ENCODE peak calls at places on chromosomes 3 and 15, in five cellular contexts. Q is psoas muscle, T is neural progenitor cell, V is upper lobe of right lung, P is PC-3. I is an unnamed sample.

GRCh38 chr15:67199881-67200763 is 54.3 kb downstream of the AAGAB start:
- DNase-seq in Q (no peak), T (no peak), V (no peak), P (no peak), I (no peak)

GRCh38 chr3:156816091-156816793 is 9.9 kb upstream of the LEKR1 start:
- DNase-seq in Q (peak), T (peak), V (peak), P (peak), I (peak)

GRCh38 chr3:49098429-49098828 is 4.6 kb upstream of the QRICH1 start:
- DNase-seq in Q (peak), T (no peak), V (no peak), P (no peak), I (peak)

GRCh38 chr3:107753494-107753893 is 230.7 kb downstream of the BBX start:
- DNase-seq in Q (no peak), T (peak), V (no peak), P (peak), I (no peak)

GRCh38 chr3:9779721-9780450 is 10.1 kb upstream of the CAMK1 start:
- DNase-seq in Q (no peak), T (no peak), V (no peak), P (no peak), I (no peak)

GRCh38 chr3:177561769-177562360 is 364.6 kb upstream of the TBL1XR1 start:
- DNase-seq in Q (no peak), T (no peak), V (no peak), P (no peak), I (no peak)

GRCh38 chr3:115789480-115789879 is 166.2 kb downstream of the GAP43 start:
- DNase-seq in Q (no peak), T (no peak), V (no peak), P (peak), I (no peak)

GRCh38 chr3:63791974-63792373 is 27.1 kb upstream of the C3orf49 start:
- DNase-seq in Q (no peak), T (peak), V (no peak), P (peak), I (peak)

GRCh38 chr3:136882575-136882974 is 20.6 kb downstream of the NCK1 start:
- DNase-seq in Q (no peak), T (no peak), V (no peak), P (no peak), I (no peak)

GRCh38 chr15:94231728-94232086 is 346 bp downstream of the MCTP2 start:
- DNase-seq in Q (peak), T (peak), V (no peak), P (peak), I (peak)

GRCh38 chr15:94230886-94231727 is at the start of gene MCTP2:
- DNase-seq in Q (peak), T (peak), V (peak), P (peak), I (peak)

GRCh38 chr15:94232107-94232506 is 746 bp downstream of the MCTP2 start:
- DNase-seq in Q (no peak), T (peak), V (no peak), P (no peak), I (peak)

GRCh38 chr15:94229591-94230365 is 1.6 kb upstream of the MCTP2 start:
- DNase-seq in Q (no peak), T (no peak), V (no peak), P (peak), I (no peak)

DNA sequence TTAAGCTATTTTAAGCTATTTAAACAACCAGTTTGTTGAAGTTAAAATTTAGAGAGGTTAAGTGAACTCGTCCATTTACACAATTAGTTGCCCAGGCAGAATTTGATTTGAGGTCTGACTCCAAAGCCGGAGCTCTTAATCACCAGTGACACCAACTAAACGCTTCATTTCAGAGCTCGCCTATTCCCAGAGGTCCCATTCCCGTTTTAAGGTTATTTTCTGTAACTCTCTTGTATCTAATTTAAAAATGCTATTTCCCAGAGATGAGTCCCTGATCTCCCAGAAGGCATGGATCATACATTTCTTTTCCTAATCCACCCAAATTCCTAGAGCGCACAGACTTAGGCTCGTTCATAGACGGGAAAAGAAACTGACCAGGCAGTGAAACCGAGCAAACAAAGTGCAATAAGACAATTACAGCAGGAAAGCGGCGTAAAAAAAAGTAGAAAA is 900 bp upstream of the MCTP2 start:
- DNase-seq in Q (no peak), T (peak), V (no peak), P (no peak), I (no peak)
- H3K4me3 ChIP-seq in Q (peak), T (peak), V (peak), P (peak), I (peak)

GRCh38 chr3:4981688-4982494 is 2.7 kb downstream of the BHLHE40 start:
- DNase-seq in Q (no peak), T (no peak), V (no peak), P (peak), I (peak)
- TF ChIP-seq CTCF in Q (peak), T (peak), V (peak), P (peak), I (peak)

GRCh38 chr15:69009353-69009752 is 5.1 kb upstream of the NOX5 start:
- DNase-seq in Q (no peak), T (no peak), V (no peak), P (no peak), I (no peak)
- H3K4me3 ChIP-seq in Q (no peak), T (no peak), V (no peak), P (no peak), I (no peak)

DNA sequence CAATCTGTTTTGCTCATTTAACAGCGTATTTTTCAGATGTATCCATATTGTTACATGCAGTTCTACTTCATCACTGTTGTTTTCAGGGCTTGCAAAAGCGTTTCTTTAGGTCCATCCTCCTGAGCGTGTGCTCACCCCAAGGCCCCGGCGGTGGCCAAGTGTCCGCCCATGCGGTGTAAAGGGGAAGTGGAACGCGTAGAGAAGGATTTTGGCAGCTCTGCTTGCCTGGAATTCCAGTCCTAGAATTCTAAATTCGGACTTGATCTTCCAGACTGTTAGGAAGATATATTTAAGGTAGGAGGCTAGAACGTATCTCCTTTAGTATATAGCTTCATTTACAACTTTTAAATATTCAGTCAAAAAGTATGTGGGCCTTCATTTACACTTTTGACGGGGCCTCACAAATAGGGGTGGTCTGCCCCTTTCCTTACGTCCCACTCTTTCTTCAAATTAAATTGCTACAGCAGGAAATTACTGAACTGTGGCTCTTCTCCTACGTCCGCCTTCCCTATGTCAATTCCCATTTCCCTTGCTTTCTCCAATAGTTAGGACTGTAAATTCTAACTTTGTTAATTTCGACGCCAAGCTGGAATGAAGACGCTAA is 609 bp upstream of the TBC1D23 start:
- DNase-seq in Q (peak), T (peak), V (peak), P (no peak), I (no peak)
- TF ChIP-seq CTCF in Q (peak), T (peak), V (peak), P (no peak), I (no peak)

GRCh38 chr15:42499888-42500609 is 4.6 kb downstream of the SNAP23 start:
- DNase-seq in Q (no peak), T (no peak), V (no peak), P (no peak), I (no peak)
- H3K4me3 ChIP-seq in Q (no peak), T (no peak), V (no peak), P (no peak), I (no peak)

I was measured in foreskin fibroblast.